ENCODE peak calls at places on chromosomes 16 and 17, in four cellular contexts. K, C, N and W are unnamed samples.

GRCh38 chr17:15380447-15380846 is 39.0 kb upstream of the TEKT3 start:
- DNase-seq in K (no peak), C (no peak), N (no peak), W (no peak)

GRCh38 chr17:77328823-77329740 is 188.3 kb downstream of the SEC14L1 start:
- DNase-seq in K (no peak), C (no peak), N (no peak), W (peak)

GRCh38 chr16:57966133-57966805 is 4.7 kb downstream of the CNGB1 start:
- DNase-seq in K (no peak), C (no peak), N (no peak), W (peak)

GRCh38 chr17:12665263-12666210 is at the start of gene MYOCD:
- DNase-seq in K (no peak), C (no peak), N (peak), W (peak)

GRCh38 chr16:79211581-79211980 is 389.0 kb downstream of the MAF start:
- DNase-seq in K (no peak), C (no peak), N (no peak), W (no peak)

GRCh38 chr17:76710863-76711611 is at the start of gene MXRA7:
- DNase-seq in K (peak), C (peak), N (peak), W (peak)

GRCh38 chr17:3879181-3879580 is 13.7 kb downstream of the CAMKK1 start:
- DNase-seq in K (no peak), C (no peak), N (peak), W (no peak)

GRCh38 chr17:17298108-17298507 is 5.1 kb upstream of the NT5M start:
- DNase-seq in K (no peak), C (no peak), N (no peak), W (no peak)

GRCh38 chr16:57941016-57941656 is 29.8 kb downstream of the CNGB1 start:
- DNase-seq in K (no peak), C (no peak), N (peak), W (peak)

GRCh38 chr16:88993006-88993787 is 16.2 kb upstream of the CBFA2T3 start:
- DNase-seq in K (no peak), C (no peak), N (no peak), W (no peak)

GRCh38 chr17:80516533-80516932 is 28.1 kb upstream of the RPTOR start:
- DNase-seq in K (no peak), C (no peak), N (no peak), W (no peak)

GRCh38 chr16:12252616-12253015 is 276.1 kb downstream of the SNX29 start:
- DNase-seq in K (no peak), C (no peak), N (no peak), W (no peak)

GRCh38 chr17:62790554-62790953 is 17.6 kb downstream of the MARCHF10 start:
- DNase-seq in K (no peak), C (no peak), N (no peak), W (no peak)

GRCh38 chr16:2782583-2783351 is 4.6 kb downstream of the PRSS33 start:
- DNase-seq in K (no peak), C (no peak), N (no peak), W (no peak)

GRCh38 chr16:31009894-31010293 is 544 bp downstream of the STX1B start:
- DNase-seq in K (no peak), C (no peak), N (no peak), W (no peak)

GRCh38 chr17:40809721-40810421 is 10.1 kb upstream of the KRT28 start:
- DNase-seq in K (no peak), C (no peak), N (no peak), W (no peak)

GRCh38 chr17:14381606-14382005 is 80.7 kb downstream of the HS3ST3B1 start:
- DNase-seq in K (no peak), C (no peak), N (no peak), W (no peak)

GRCh38 chr16:89557230-89557935 is 3.1 kb upstream of the RPL13 start:
- DNase-seq in K (peak), C (peak), N (peak), W (peak)

GRCh38 chr17:74045608-74046007 is 157.9 kb upstream of the RPL38 start:
- DNase-seq in K (no peak), C (no peak), N (no peak), W (no peak)

GRCh38 chr16:88759245-88759975 is 25.6 kb downstream of the PIEZO1 start:
- DNase-seq in K (peak), C (peak), N (no peak), W (peak)

GRCh38 chr17:522912-523311 is 170.3 kb upstream of the RPH3AL start:
- DNase-seq in K (no peak), C (no peak), N (no peak), W (no peak)

GRCh38 chr17:27568216-27568615 is 62.8 kb upstream of the LGALS9 start:
- DNase-seq in K (no peak), C (no peak), N (no peak), W (no peak)

GRCh38 chr17:77831497-77832179 is 126.9 kb upstream of the TNRC6C start:
- DNase-seq in K (no peak), C (no peak), N (no peak), W (no peak)

GRCh38 chr16:2022723-2023097 is 3.1 kb downstream of the NPW start:
- DNase-seq in K (no peak), C (no peak), N (peak), W (no peak)

GRCh38 chr16:6035161-6035560 is 937.6 kb upstream of the EEF2KMT start:
- DNase-seq in K (no peak), C (no peak), N (no peak), W (no peak)

GRCh38 chr16:4401094-4401501 is 15.3 kb downstream of the CORO7 start:
- DNase-seq in K (no peak), C (no peak), N (no peak), W (no peak)

GRCh38 chr17:56970974-56971373 is 7.0 kb upstream of the SCPEP1 start:
- DNase-seq in K (no peak), C (no peak), N (no peak), W (no peak)

GRCh38 chr16:65896448-65897153 is 469.9 kb upstream of the CDH5 start:
- DNase-seq in K (no peak), C (no peak), N (no peak), W (peak)

GRCh38 chr16:72428611-72429376 is 256.8 kb upstream of the PMFBP1 start:
- DNase-seq in K (no peak), C (no peak), N (no peak), W (no peak)

GRCh38 chr16:26161461-26162180 is 469.9 kb downstream of the HS3ST4 start:
- DNase-seq in K (no peak), C (no peak), N (no peak), W (no peak)

GRCh38 chr16:55480228-55480655 is 1.2 kb downstream of the MMP2 start:
- DNase-seq in K (no peak), C (no peak), N (peak), W (peak)

GRCh38 chr17:80446645-80447405 is 29.6 kb downstream of the NPTX1 start:
- DNase-seq in K (no peak), C (no peak), N (no peak), W (no peak)

GRCh38 chr17:63847525-63848249 is 5.2 kb upstream of the SMARCD2 start:
- DNase-seq in K (no peak), C (no peak), N (no peak), W (no peak)

GRCh38 chr17:75843577-75844529 is at the start of gene UNC13D:
- DNase-seq in K (peak), C (peak), N (peak), W (peak)